ENCODE peak calls at places on chromosomes 6 and 20, in seven cellular contexts. Q, O, X, A, P, F and D are unnamed samples.

GRCh38 chr6:144248470-144249301 is 36.4 kb upstream of the UTRN start:
- DNase-seq in Q (no peak), O (peak; percentile 89), X (peak; percentile 72), A (peak; percentile 47), P (no peak), F (peak; percentile 69), D (no peak)

GRCh38 chr6:87705070-87705691 is 3.1 kb upstream of the AKIRIN2 start:
- DNase-seq in Q (no peak), O (peak; percentile 39), X (peak; percentile 80), A (no peak), P (no peak), F (no peak), D (no peak)

GRCh38 chr20:33828326-33828834 is 17.2 kb downstream of the CHMP4B start:
- DNase-seq in Q (no peak), O (no peak), X (no peak), A (no peak), P (no peak), F (no peak), D (no peak)

GRCh38 chr20:54140067-54140466 is 33.7 kb downstream of the CYP24A1 start:
- DNase-seq in Q (no peak), O (no peak), X (no peak), A (no peak), P (no peak), F (no peak), D (no peak)

GRCh38 chr6:169723991-169724553 is at the start of gene PHF10:
- DNase-seq in Q (no peak), O (peak; percentile 37), X (no peak), A (peak; percentile 52), P (peak; percentile 56), F (peak; percentile 54), D (no peak)

GRCh38 chr6:35587167-35587566 is 74.5 kb upstream of the TULP1 start:
- DNase-seq in Q (peak; percentile 3), O (no peak), X (no peak), A (no peak), P (no peak), F (no peak), D (no peak)

GRCh38 chr6:11604215-11604614 is 66.7 kb downstream of the TMEM170B start:
- DNase-seq in Q (no peak), O (no peak), X (no peak), A (no peak), P (no peak), F (no peak), D (no peak)

GRCh38 chr6:123803456-123803861 is 206 bp upstream of the NKAIN2 start:
- DNase-seq in Q (peak; percentile 75), O (no peak), X (no peak), A (no peak), P (peak; percentile 49), F (no peak), D (no peak)

GRCh38 chr20:57705103-57705899 is 4.5 kb downstream of the PMEPA1 start:
- DNase-seq in Q (no peak), O (no peak), X (no peak), A (no peak), P (no peak), F (no peak), D (no peak)

GRCh38 chr20:61663521-61664425 is 401.9 kb downstream of the TAF4 start:
- DNase-seq in Q (no peak), O (no peak), X (no peak), A (no peak), P (no peak), F (no peak), D (no peak)

GRCh38 chr20:1324598-1325172 is 4.3 kb downstream of the SDCBP2 start:
- DNase-seq in Q (peak; percentile 19), O (peak; percentile 93), X (peak; percentile 91), A (no peak), P (no peak), F (peak; percentile 36), D (no peak)

GRCh38 chr6:17336425-17336824 is 55.3 kb downstream of the RBM24 start:
- DNase-seq in Q (no peak), O (peak; percentile 59), X (peak; percentile 96), A (no peak), P (no peak), F (no peak), D (no peak)
- H2BK120ac ChIP-seq in Q (no peak overlapping the region), O (no peak overlapping the region), X (no peak overlapping the region), A (no peak overlapping the region), P (no peak overlapping the region), F (no peak overlapping the region), D (no peak overlapping the region)

GRCh38 chr20:5131502-5131901 is 4.7 kb downstream of the CDS2 start:
- DNase-seq in Q (no peak), O (no peak), X (no peak), A (no peak), P (no peak), F (no peak), D (no peak)
- H2BK120ac ChIP-seq in Q (no peak overlapping the region), O (no peak overlapping the region), X (peak overlapping the region; percentile 66), A (no peak overlapping the region), P (no peak overlapping the region), F (no peak overlapping the region), D (no peak overlapping the region)

GRCh38 chr6:27078734-27079357 is 168.7 kb upstream of the PRSS16 start:
- DNase-seq in Q (peak; percentile 83), O (peak; percentile 73), X (peak; percentile 68), A (peak; percentile 71), P (peak; percentile 57), F (peak; percentile 80), D (peak; percentile 82)
- H2BK120ac ChIP-seq in Q (no peak overlapping the region), O (no peak overlapping the region), X (no peak overlapping the region), A (no peak overlapping the region), P (no peak overlapping the region), F (no peak overlapping the region), D (no peak overlapping the region)

DNA sequence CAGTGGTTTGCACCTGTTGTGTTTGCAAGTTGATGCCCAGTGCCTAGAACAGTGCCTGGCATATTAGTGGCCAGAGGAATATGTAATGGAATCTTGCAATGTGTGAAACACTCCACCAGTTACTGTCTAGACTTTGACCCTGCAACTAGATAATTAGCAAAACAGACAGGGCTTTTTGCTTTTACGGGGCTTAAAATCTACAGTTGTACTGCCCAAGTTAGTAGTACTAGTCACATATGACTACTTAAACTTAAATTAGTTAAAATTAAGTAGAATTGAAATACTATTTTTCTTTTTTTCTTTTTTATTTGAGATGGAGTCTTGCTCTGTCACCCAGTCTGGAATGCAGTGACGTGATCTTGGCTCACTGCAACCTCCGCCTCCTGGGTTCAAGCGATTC is 44.3 kb upstream of the PLCB4 start:
- DNase-seq in Q (no peak), O (no peak), X (no peak), A (no peak), P (no peak), F (no peak), D (no peak)
- H2BK120ac ChIP-seq in Q (no peak overlapping the region), O (no peak overlapping the region), X (peak overlapping the region; percentile 59), A (no peak overlapping the region), P (no peak overlapping the region), F (no peak overlapping the region), D (no peak overlapping the region)

DNA sequence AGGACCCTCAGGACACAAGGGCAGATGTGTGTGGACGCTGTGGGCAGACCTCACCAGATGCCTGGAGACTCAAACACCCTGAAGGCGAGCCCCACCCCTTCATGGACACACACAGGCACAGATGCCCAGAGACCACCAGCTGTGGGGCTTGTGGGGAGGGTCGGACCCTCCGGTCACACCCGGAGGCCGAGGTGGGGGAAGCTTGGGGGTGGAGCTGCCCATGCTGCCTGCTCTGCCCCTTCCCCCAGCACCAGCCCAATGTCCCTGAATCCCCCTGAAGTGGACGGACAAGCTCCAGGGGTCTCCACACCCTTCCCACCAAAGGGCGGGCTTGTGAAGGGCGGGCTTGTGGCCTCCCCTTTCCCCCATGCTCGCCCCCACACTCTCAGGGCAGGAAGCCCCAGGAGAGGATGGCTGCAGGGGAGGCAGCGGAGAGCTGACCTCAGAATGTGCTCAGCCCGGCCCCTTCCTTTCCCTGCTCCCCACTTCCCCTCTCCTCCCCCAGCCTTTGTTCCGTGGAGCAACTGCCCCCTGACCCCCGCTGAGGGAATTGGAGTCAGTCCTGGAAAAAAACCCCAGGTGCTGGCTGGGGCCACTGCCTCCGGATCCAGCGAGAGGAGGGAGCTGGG is 13.8 kb upstream of the ABHD16B start:
- DNase-seq in Q (peak; percentile 75), O (no peak), X (no peak), A (peak; percentile 72), P (no peak), F (no peak), D (peak; percentile 73)
- H2BK120ac ChIP-seq in Q (peak overlapping the region; percentile 100), O (peak overlapping the region; percentile 90), X (no peak overlapping the region), A (peak overlapping the region; percentile 5), P (peak overlapping the region; percentile 98), F (peak overlapping the region; percentile 21), D (no peak overlapping the region)

GRCh38 chr6:70080443-70081062 is 214.2 kb downstream of the COL19A1 start:
- DNase-seq in Q (no peak), O (peak; percentile 18), X (no peak), A (no peak), P (no peak), F (no peak), D (no peak)
- H2BK120ac ChIP-seq in Q (no peak overlapping the region), O (no peak overlapping the region), X (no peak overlapping the region), A (no peak overlapping the region), P (no peak overlapping the region), F (no peak overlapping the region), D (no peak overlapping the region)